ENCODE peak calls at places on chromosome 10, in nine cellular contexts. G is lower leg skin; O is astrocyte of the spinal cord; J is Peyer's patch; V is HFF-Myc; D is CD8-positive, alpha-beta T cell; P is cardiac muscle cell; F is suprapubic skin; K is tibial artery. N is an unnamed sample.
A peak's percentile ranks its signal among the peaks of the same experiment; 100 is the strongest.

GRCh38 chr10:122056431-122057094 is 67.6 kb downstream of the TACC2 start:
- DNase-seq in P (no peak), G (no peak), V (no peak), D (no peak), J (no peak), K (peak; percentile 28), O (no peak), F (no peak), N (no peak)

GRCh38 chr10:109701583-109702215 is 221.6 kb downstream of the XPNPEP1 start:
- DNase-seq in P (no peak), D (no peak), J (no peak), O (no peak), G (no peak), K (no peak), V (no peak), F (no peak), N (no peak)

GRCh38 chr10:125264752-125265578 is 104.6 kb upstream of the CTBP2 start:
- DNase-seq in K (no peak), O (no peak), P (no peak), J (no peak), F (no peak), D (no peak), V (no peak), G (no peak), N (no peak)

GRCh38 chr10:76124230-76124629 is 692.8 kb downstream of the LRMDA start:
- DNase-seq in F (no peak), D (no peak), P (no peak), O (no peak), K (no peak), V (no peak), G (no peak), J (no peak), N (no peak)

GRCh38 chr10:132702601-132703304 is 83.2 kb downstream of the NKX6-2 start:
- DNase-seq in D (no peak), F (peak; percentile 54), K (peak; percentile 57), J (no peak), V (no peak), O (no peak), P (no peak), G (no peak), N (no peak)

GRCh38 chr10:28564905-28565304 is 32.0 kb downstream of the WAC start:
- DNase-seq in F (no peak), J (no peak), K (no peak), V (no peak), D (no peak), G (no peak), P (peak; percentile 52), O (peak; percentile 56), N (no peak)

GRCh38 chr10:97243836-97244235 is 48.6 kb downstream of the ARHGAP19 start:
- DNase-seq in V (no peak), P (no peak), D (no peak), G (no peak), F (no peak), J (no peak), O (no peak), K (no peak), N (no peak)

GRCh38 chr10:103493362-103493871 is at the start of gene NEURL1:
- DNase-seq in V (no peak), J (no peak), O (no peak), F (no peak), G (no peak), P (no peak), D (no peak), K (no peak), N (peak; percentile 44)

GRCh38 chr10:3067045-3067858 is at the start of gene PFKP:
- DNase-seq in V (no peak), P (no peak), K (peak; percentile 82), F (peak; percentile 72), J (peak; percentile 44), G (no peak), D (peak; percentile 39), O (no peak), N (peak; percentile 27)

GRCh38 chr10:22230331-22230833 is 12.6 kb upstream of the EBLN1 start:
- DNase-seq in J (peak; percentile 52), K (no peak), O (peak; percentile 70), P (peak; percentile 85), D (no peak), G (no peak), F (no peak), V (peak; percentile 31), N (no peak)

GRCh38 chr10:59176241-59177030 is at the start of gene PHYHIPL:
- DNase-seq in G (no peak), J (no peak), P (no peak), O (no peak), V (no peak), K (no peak), F (no peak), D (no peak), N (peak; percentile 84)

GRCh38 chr10:43024524-43024923 is 52.3 kb upstream of the RET start:
- DNase-seq in K (no peak), V (no peak), F (no peak), J (no peak), G (no peak), P (no peak), D (no peak), O (no peak), N (no peak)

GRCh38 chr10:43028143-43028542 is 48.7 kb upstream of the RET start:
- DNase-seq in P (no peak), O (no peak), J (no peak), D (no peak), F (no peak), K (no peak), V (no peak), G (no peak), N (no peak)

GRCh38 chr10:43027331-43027955 is 49.4 kb upstream of the RET start:
- DNase-seq in P (no peak), K (no peak), G (no peak), F (no peak), J (no peak), V (no peak), D (no peak), O (no peak), N (no peak)

GRCh38 chr10:43024942-43025700 is 51.7 kb upstream of the RET start:
- DNase-seq in J (no peak), V (no peak), D (no peak), G (no peak), K (no peak), O (no peak), F (no peak), P (no peak), N (no peak)

DNA sequence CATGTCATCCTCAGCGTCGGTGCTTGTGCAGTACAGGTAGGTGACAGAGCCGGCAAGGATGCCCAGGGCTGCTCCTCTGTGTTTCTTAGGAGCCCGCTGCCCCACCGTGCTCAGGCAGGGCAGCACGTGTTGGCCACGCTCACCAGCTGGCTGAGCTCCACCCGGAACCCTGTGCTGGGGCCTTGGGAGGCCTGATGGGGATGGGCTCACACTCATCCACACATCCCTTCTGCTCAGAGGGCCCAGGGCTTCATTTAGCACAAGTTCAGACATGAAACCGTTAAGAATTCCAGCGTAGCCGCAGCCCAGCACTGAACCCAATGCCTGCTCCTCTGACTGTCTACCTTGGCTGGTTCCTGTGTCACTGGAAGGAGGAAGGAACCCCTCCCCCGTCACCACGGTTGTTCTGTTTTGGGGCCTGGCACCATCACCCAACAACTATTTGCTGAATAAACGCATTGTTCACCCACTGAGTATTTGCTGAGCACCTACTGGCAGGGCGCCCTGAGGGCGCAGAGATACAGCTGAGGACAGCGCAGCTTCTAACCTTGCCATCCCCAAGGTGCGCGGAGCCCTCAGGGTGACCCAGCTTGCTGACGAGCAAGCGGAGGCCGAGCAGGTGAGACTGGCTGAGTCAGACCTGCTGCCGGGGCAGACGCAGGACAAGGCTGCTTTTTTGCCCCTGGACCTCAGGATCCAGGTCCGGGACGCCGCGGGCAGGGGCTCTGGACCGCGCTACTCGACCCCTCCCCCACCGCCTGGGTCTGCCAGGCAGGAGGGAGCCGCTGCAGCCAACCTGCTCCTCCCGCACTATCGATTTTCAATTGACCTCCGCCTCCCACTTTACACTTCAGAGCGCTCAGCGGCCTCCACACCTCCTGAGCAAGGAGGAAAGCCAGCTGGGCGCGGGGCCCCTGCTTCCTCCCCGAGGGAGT is 50.6 kb upstream of the RET start:
- DNase-seq in G (no peak), O (no peak), P (no peak), V (no peak), K (no peak), F (peak; percentile 50), D (no peak), J (no peak), N (no peak)
- H3K4me3 ChIP-seq in G (no peak overlapping the region), O (no peak overlapping the region), P (no peak overlapping the region), V (no peak overlapping the region), K (no peak overlapping the region), F (no peak overlapping the region), D (no peak overlapping the region), J (no peak overlapping the region), N (no peak overlapping the region)

DNA sequence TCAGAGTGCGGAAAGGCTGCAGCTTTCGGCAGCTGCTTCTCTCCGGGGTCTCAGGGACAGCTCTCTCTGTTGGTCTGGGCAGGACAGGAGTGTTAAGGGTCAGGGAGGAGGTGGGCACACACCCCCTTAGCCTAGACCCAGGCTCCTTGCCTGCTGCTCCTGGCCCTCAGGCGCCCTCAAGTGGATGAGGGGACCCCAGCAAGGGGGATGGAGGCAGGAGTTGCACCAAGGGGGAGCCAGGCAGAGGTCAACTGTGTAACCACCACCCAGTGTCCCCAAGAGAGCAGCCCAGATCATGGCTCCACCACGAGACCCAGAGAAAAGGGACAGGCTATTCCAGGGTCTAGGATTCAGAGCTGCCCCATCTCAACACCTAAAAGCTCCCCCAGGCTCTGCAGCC is 26.9 kb downstream of the SPOCK2 start:
- DNase-seq in D (no peak), K (no peak), J (no peak), P (no peak), F (no peak), G (no peak), V (no peak), O (no peak), N (peak; percentile 27)
- TF ChIP-seq CTCF in D (no peak), K (no peak), J (no peak), P (peak; percentile 28), F (no peak), G (no peak), V (peak; percentile 40), O (peak; percentile 35), N (peak; percentile 46)

DNA sequence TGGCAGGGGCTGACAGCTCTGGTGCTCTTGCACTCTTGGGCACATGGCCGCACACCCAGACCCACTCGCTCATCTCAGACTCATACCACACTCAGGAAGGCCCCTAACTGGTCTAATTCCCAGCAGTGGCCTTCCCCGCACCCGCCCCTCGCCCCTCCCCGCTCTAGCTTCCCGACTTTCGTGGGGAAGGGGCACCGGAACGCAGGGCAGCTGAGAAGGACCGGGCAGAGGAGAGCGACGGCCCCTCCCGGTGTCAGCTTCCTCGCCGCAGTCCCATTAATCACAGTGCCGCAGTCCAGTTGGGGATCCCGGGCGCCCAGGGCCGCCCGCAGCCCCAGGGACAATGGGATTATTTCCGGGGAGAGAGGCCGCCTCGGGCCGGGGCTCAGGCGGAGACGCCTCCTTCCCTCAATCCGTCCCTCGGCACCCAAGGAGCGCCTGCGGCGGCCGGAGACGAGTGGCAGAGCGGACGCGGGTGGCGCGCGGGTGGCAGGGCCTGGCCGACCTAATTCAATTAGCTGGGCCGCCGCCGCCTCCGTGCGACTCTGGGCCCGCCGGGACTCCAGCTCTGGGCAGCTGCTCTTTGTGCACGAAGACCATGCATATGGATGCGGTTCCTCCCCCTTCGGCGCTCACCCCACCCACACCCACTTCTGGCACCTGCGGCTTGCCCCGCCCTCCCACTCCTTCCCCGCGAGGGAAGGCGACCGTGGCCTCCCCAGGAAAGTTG is 7.8 kb upstream of the TLX1 start:
- DNase-seq in O (no peak), P (no peak), J (no peak), F (no peak), D (no peak), V (no peak), K (no peak), G (no peak), N (peak; percentile 72)
- H3K4me3 ChIP-seq in O (no peak overlapping the region), P (peak overlapping the region; percentile 4), J (peak overlapping the region; percentile 50), F (peak overlapping the region; percentile 38), D (peak overlapping the region; percentile 22), V (no peak overlapping the region), K (peak overlapping the region; percentile 7), G (no peak overlapping the region), N (peak overlapping the region; percentile 58)

GRCh38 chr10:73293461-73293860 is 41.0 kb upstream of the MRPS16 start:
- DNase-seq in V (no peak), D (no peak), F (no peak), G (no peak), K (no peak), J (no peak), P (no peak), O (no peak), N (no peak)
- TF ChIP-seq CTCF in V (no peak), D (no peak), F (no peak), G (no peak), K (no peak), J (no peak), P (no peak), O (no peak), N (no peak)